ENCODE peak calls at places on chromosome 9, in six cellular contexts. One of them, this sample, is unnamed.

GRCh38 chr9:14343948-14344547 is 30.1 kb upstream of the NFIB start:
- DNase-seq in IMR-90: no peak
- DNase-seq in H9: no peak
- DNase-seq in H1: no peak
- DNase-seq in neuronal stem cell: no peak
- DNase-seq in mesendoderm: no peak
- DNase-seq in this sample: no peak

GRCh38 chr9:113542016-113542415 is 78.5 kb downstream of the RGS3 start:
- DNase-seq in IMR-90: no peak
- DNase-seq in neuronal stem cell: no peak
- DNase-seq in H1: no peak
- DNase-seq in H9: no peak
- DNase-seq in mesendoderm: no peak
- DNase-seq in this sample: no peak

GRCh38 chr9:37392272-37392671 is 30.2 kb upstream of the GRHPR start:
- DNase-seq in H1: no peak
- DNase-seq in mesendoderm: peak; percentile 54
- DNase-seq in neuronal stem cell: no peak
- DNase-seq in H9: peak; percentile 58
- DNase-seq in IMR-90: no peak
- DNase-seq in this sample: no peak

GRCh38 chr9:112042244-112042638 is 132.9 kb downstream of the SUSD1 start:
- DNase-seq in neuronal stem cell: no peak
- DNase-seq in mesendoderm: no peak
- DNase-seq in H1: no peak
- DNase-seq in IMR-90: no peak
- DNase-seq in H9: no peak
- DNase-seq in this sample: no peak

GRCh38 chr9:77417570-77417969 is 230.6 kb downstream of the GNA14 start:
- DNase-seq in mesendoderm: peak; percentile 51
- DNase-seq in H1: no peak
- DNase-seq in IMR-90: peak; percentile 79
- DNase-seq in H9: no peak
- DNase-seq in neuronal stem cell: no peak
- DNase-seq in this sample: peak; percentile 93

GRCh38 chr9:5626727-5627634 is 1.9 kb upstream of the RIC1 start:
- DNase-seq in H9: no peak
- DNase-seq in neuronal stem cell: no peak
- DNase-seq in H1: no peak
- DNase-seq in IMR-90: peak; percentile 69
- DNase-seq in mesendoderm: peak; percentile 26
- DNase-seq in this sample: peak; percentile 67

GRCh38 chr9:36136277-36136893 is at the start of gene GLIPR2:
- DNase-seq in IMR-90: peak; percentile 65
- DNase-seq in H1: no peak
- DNase-seq in neuronal stem cell: peak; percentile 54
- DNase-seq in H9: peak; percentile 59
- DNase-seq in mesendoderm: peak; percentile 76
- DNase-seq in this sample: peak; percentile 75

GRCh38 chr9:107881625-107882300 is 392.2 kb upstream of the KLF4 start:
- DNase-seq in IMR-90: peak; percentile 39
- DNase-seq in H1: no peak
- DNase-seq in neuronal stem cell: no peak
- DNase-seq in mesendoderm: no peak
- DNase-seq in H9: no peak
- DNase-seq in this sample: no peak

GRCh38 chr9:136644593-136645342 is 17.9 kb upstream of the EGFL7 start:
- DNase-seq in H1: peak; percentile 93
- DNase-seq in IMR-90: peak; percentile 28
- DNase-seq in mesendoderm: peak; percentile 58
- DNase-seq in H9: peak; percentile 77
- DNase-seq in neuronal stem cell: peak; percentile 51
- DNase-seq in this sample: peak; percentile 72

GRCh38 chr9:27125030-27125429 is 16.0 kb downstream of the TEK start:
- DNase-seq in mesendoderm: no peak
- DNase-seq in neuronal stem cell: no peak
- DNase-seq in H1: no peak
- DNase-seq in IMR-90: peak; percentile 99
- DNase-seq in H9: no peak
- DNase-seq in this sample: peak; percentile 97

GRCh38 chr9:129451089-129451656 is 169.7 kb downstream of the C9orf50 start:
- DNase-seq in IMR-90: no peak
- DNase-seq in H1: no peak
- DNase-seq in H9: no peak
- DNase-seq in neuronal stem cell: no peak
- DNase-seq in mesendoderm: no peak
- DNase-seq in this sample: no peak

GRCh38 chr9:16671591-16672137 is 198.8 kb downstream of the BNC2 start:
- DNase-seq in neuronal stem cell: no peak
- DNase-seq in IMR-90: peak; percentile 83
- DNase-seq in H1: no peak
- DNase-seq in H9: no peak
- DNase-seq in mesendoderm: no peak
- DNase-seq in this sample: peak; percentile 53

GRCh38 chr9:130667117-130667430 is 2.7 kb downstream of the PRDM12 start:
- DNase-seq in H9: no peak
- DNase-seq in mesendoderm: no peak
- DNase-seq in neuronal stem cell: no peak
- DNase-seq in IMR-90: no peak
- DNase-seq in H1: no peak
- DNase-seq in this sample: no peak

GRCh38 chr9:68709291-68709970 is 4.4 kb downstream of the PIP5K1B start:
- DNase-seq in neuronal stem cell: no peak
- DNase-seq in mesendoderm: peak; percentile 60
- DNase-seq in H1: no peak
- DNase-seq in IMR-90: no peak
- DNase-seq in H9: no peak
- DNase-seq in this sample: no peak

GRCh38 chr9:20683351-20684034 is 566 bp upstream of the FOCAD start:
- DNase-seq in IMR-90: peak; percentile 70
- DNase-seq in mesendoderm: peak; percentile 63
- DNase-seq in H1: no peak
- DNase-seq in neuronal stem cell: no peak
- DNase-seq in H9: no peak
- DNase-seq in this sample: peak; percentile 91

GRCh38 chr9:114653556-114654159 is 3.9 kb downstream of the TEX53 start:
- DNase-seq in H9: peak; percentile 80
- DNase-seq in H1: peak; percentile 93
- DNase-seq in mesendoderm: peak; percentile 85
- DNase-seq in IMR-90: peak; percentile 79
- DNase-seq in neuronal stem cell: peak; percentile 75
- DNase-seq in this sample: peak; percentile 76

GRCh38 chr9:122797316-122798033 is 2.4 kb upstream of the OR1K1 start:
- DNase-seq in mesendoderm: no peak
- DNase-seq in H1: no peak
- DNase-seq in H9: no peak
- DNase-seq in neuronal stem cell: no peak
- DNase-seq in IMR-90: peak; percentile 13
- DNase-seq in this sample: no peak

GRCh38 chr9:112308576-112308975 is 24.8 kb downstream of the PTBP3 start:
- DNase-seq in mesendoderm: peak; percentile 75
- DNase-seq in IMR-90: peak; percentile 10
- DNase-seq in neuronal stem cell: peak; percentile 23
- DNase-seq in H9: no peak
- DNase-seq in H1: no peak
- DNase-seq in this sample: peak; percentile 33

GRCh38 chr9:82021198-82021597 is 32.6 kb downstream of the SPATA31D1 start:
- DNase-seq in H1: no peak
- DNase-seq in mesendoderm: peak; percentile 12
- DNase-seq in neuronal stem cell: no peak
- DNase-seq in IMR-90: peak; percentile 98
- DNase-seq in H9: no peak
- DNase-seq in this sample: peak; percentile 81

GRCh38 chr9:131844745-131845118 is 104.9 kb upstream of the RAPGEF1 start:
- DNase-seq in neuronal stem cell: no peak
- DNase-seq in H1: no peak
- DNase-seq in mesendoderm: no peak
- DNase-seq in IMR-90: no peak
- DNase-seq in H9: no peak
- DNase-seq in this sample: no peak

GRCh38 chr9:131848570-131849160 is 108.8 kb upstream of the RAPGEF1 start:
- DNase-seq in neuronal stem cell: no peak
- DNase-seq in H1: no peak
- DNase-seq in IMR-90: no peak
- DNase-seq in mesendoderm: no peak
- DNase-seq in H9: no peak
- DNase-seq in this sample: no peak

GRCh38 chr9:131849391-131849790 is 109.5 kb upstream of the RAPGEF1 start:
- DNase-seq in H1: no peak
- DNase-seq in mesendoderm: no peak
- DNase-seq in IMR-90: no peak
- DNase-seq in H9: no peak
- DNase-seq in neuronal stem cell: no peak
- DNase-seq in this sample: no peak

GRCh38 chr9:131845286-131846011 is 105.6 kb upstream of the RAPGEF1 start:
- DNase-seq in neuronal stem cell: no peak
- DNase-seq in H1: no peak
- DNase-seq in H9: no peak
- DNase-seq in mesendoderm: no peak
- DNase-seq in IMR-90: no peak
- DNase-seq in this sample: no peak

GRCh38 chr9:131847665-131848354 is 107.9 kb upstream of the RAPGEF1 start:
- DNase-seq in H1: no peak
- DNase-seq in neuronal stem cell: no peak
- DNase-seq in H9: no peak
- DNase-seq in mesendoderm: no peak
- DNase-seq in IMR-90: no peak
- DNase-seq in this sample: no peak
- H3K23ac ChIP-seq in H1: no peak overlapping the region
- H3K23ac ChIP-seq in neuronal stem cell: peak overlapping the region; percentile 20
- H3K23ac ChIP-seq in H9: no peak overlapping the region
- H3K23ac ChIP-seq in mesendoderm: no peak overlapping the region
- H3K23ac ChIP-seq in IMR-90: no peak overlapping the region
- H3K23ac ChIP-seq in this sample: no peak overlapping the region

GRCh38 chr9:98226516-98226915 is 28.9 kb downstream of the TBC1D2 start:
- DNase-seq in neuronal stem cell: no peak
- DNase-seq in IMR-90: peak; percentile 57
- DNase-seq in mesendoderm: no peak
- DNase-seq in H1: no peak
- DNase-seq in H9: no peak
- DNase-seq in this sample: peak; percentile 62

GRCh38 chr9:98227883-98228282 is 27.6 kb downstream of the TBC1D2 start:
- DNase-seq in neuronal stem cell: no peak
- DNase-seq in H1: no peak
- DNase-seq in mesendoderm: no peak
- DNase-seq in H9: no peak
- DNase-seq in IMR-90: no peak
- DNase-seq in this sample: no peak

GRCh38 chr9:98225015-98225442 is 30.4 kb downstream of the TBC1D2 start:
- DNase-seq in H1: no peak
- DNase-seq in neuronal stem cell: no peak
- DNase-seq in H9: no peak
- DNase-seq in mesendoderm: no peak
- DNase-seq in IMR-90: no peak
- DNase-seq in this sample: no peak

GRCh38 chr9:98228392-98229089 is 26.9 kb downstream of the TBC1D2 start:
- DNase-seq in mesendoderm: no peak
- DNase-seq in neuronal stem cell: no peak
- DNase-seq in H9: no peak
- DNase-seq in IMR-90: no peak
- DNase-seq in H1: no peak
- DNase-seq in this sample: no peak

GRCh38 chr9:98226968-98227367 is 28.5 kb downstream of the TBC1D2 start:
- DNase-seq in mesendoderm: no peak
- DNase-seq in IMR-90: no peak
- DNase-seq in H1: no peak
- DNase-seq in neuronal stem cell: no peak
- DNase-seq in H9: no peak
- DNase-seq in this sample: peak; percentile 46
- H2BK120ac ChIP-seq in mesendoderm: no peak overlapping the region
- H2BK120ac ChIP-seq in IMR-90: peak overlapping the region; percentile 100
- H2BK120ac ChIP-seq in H1: no peak overlapping the region
- H2BK120ac ChIP-seq in neuronal stem cell: no peak overlapping the region
- H2BK120ac ChIP-seq in H9: no peak overlapping the region
- H2BK120ac ChIP-seq in this sample: no peak overlapping the region

DNA sequence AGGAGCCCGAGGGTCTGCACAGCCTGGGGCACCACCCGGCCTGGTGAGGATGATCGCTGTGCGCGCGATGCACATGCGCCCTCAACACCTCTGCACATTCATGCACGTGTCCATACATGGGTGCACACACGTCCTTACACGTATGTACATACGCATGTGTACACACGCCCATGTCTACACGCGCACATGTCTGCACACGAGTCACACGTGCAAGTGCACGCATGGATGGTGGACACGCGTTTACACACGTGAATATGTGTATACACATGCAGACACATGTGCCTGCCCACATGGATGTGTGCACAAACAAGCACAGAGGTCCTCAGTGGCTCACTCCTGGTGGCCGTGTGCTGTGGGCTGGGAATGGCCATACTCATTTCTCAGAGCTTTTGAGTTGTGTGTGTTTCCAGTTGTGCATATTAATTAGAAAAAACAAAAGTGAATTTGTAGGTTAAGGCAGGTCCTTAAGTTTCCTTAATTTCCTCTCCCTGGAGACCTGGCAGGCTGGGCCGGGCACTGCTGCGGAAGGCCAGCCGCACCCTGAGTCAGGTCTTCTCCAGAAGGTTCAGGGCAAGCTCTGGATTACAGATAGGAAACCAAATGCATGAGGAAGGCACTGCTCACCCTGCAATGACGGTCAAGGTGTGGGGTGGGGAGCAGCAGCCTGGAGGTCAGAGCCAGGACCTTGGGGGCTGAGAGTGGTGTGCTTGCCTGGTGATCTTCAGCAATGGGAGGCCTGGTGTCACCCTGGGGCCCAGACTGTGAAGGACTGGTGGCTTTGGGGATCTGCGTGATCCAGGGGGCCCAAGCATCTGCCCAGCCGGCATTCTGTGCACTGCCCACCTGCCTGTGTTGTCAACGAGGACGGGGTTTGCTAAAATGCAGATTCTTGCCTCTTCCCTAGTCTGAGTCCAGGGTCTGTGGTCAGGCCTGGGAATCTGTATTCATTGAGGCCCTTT is 1.3 kb upstream of the RNU6ATAC start:
- DNase-seq in H1: no peak
- DNase-seq in neuronal stem cell: no peak
- DNase-seq in IMR-90: peak; percentile 19
- DNase-seq in mesendoderm: peak; percentile 26
- DNase-seq in H9: no peak
- DNase-seq in this sample: peak; percentile 35
- H3K23ac ChIP-seq in H1: no peak overlapping the region
- H3K23ac ChIP-seq in neuronal stem cell: no peak overlapping the region
- H3K23ac ChIP-seq in IMR-90: no peak overlapping the region
- H3K23ac ChIP-seq in mesendoderm: no peak overlapping the region
- H3K23ac ChIP-seq in H9: no peak overlapping the region
- H3K23ac ChIP-seq in this sample: no peak overlapping the region

DNA sequence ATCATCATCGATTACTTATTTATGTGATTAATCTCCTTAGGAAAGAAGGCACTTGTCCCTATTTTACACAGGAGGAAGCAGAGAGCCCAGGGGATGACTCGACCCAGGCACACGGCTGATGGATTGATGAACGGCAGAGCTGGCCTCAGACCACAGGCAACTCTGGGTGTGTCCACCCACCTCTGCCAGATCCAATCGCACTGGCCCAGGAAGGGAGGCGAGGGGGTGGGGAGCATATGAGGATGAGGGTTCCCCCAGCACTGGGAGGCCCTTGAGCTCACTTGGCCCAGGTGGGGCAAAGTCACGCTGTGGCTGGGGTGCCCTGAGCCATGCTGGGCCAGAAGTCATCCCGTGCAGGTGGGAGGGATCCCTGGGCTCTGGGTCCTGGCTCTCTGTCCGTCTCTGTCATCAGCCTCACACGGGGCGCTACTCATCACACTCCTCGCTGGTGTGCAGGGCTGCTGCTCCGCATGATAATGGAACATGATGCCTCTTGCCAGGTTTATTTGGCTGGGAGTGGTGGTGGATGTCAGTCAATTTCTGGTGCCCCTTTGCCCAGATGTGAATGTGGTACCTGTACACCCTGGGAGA is 160.1 kb downstream of the GAPVD1 start:
- DNase-seq in IMR-90: no peak
- DNase-seq in neuronal stem cell: no peak
- DNase-seq in mesendoderm: no peak
- DNase-seq in H9: no peak
- DNase-seq in H1: no peak
- DNase-seq in this sample: no peak
- H2BK120ac ChIP-seq in IMR-90: no peak overlapping the region
- H2BK120ac ChIP-seq in neuronal stem cell: peak overlapping the region; percentile 13
- H2BK120ac ChIP-seq in mesendoderm: no peak overlapping the region
- H2BK120ac ChIP-seq in H9: no peak overlapping the region
- H2BK120ac ChIP-seq in H1: no peak overlapping the region
- H2BK120ac ChIP-seq in this sample: no peak overlapping the region